ENCODE peak calls at places on chromosomes 12 and 14, in seven cellular contexts. G, K, T, F, V, B and U are unnamed samples. For H3K27me3, the result is how much of the 10 kb centered on the place peaks cover.

GRCh38 chr12:26728205-26729050 is 104.6 kb downstream of the ITPR2 start:
- DNase-seq in G (no peak), K (no peak), T (no peak), F (no peak), V (no peak), B (no peak), U (no peak)

GRCh38 chr12:80293759-80294158 is 150.3 kb upstream of the PTPRQ start:
- DNase-seq in G (no peak), K (no peak), T (no peak), F (peak), V (no peak), B (no peak), U (no peak)

GRCh38 chr14:22657861-22658260 is 13.7 kb upstream of the OR6J1 start:
- DNase-seq in G (no peak), K (peak), T (no peak), F (peak), V (no peak), B (peak), U (no peak)

GRCh38 chr14:95295600-95296376 is 23.9 kb downstream of the CLMN start:
- DNase-seq in G (no peak), K (no peak), T (no peak), F (no peak), V (no peak), B (no peak), U (no peak)

GRCh38 chr12:79326663-79327062 is 364.1 kb downstream of the PAWR start:
- DNase-seq in G (no peak), K (no peak), T (no peak), F (no peak), V (no peak), B (no peak), U (no peak)

GRCh38 chr12:39824505-39825198 is 205.0 kb upstream of the ABCD2 start:
- DNase-seq in G (no peak), K (no peak), T (no peak), F (no peak), V (no peak), B (no peak), U (no peak)

GRCh38 chr14:64717870-64718269 is 13.6 kb downstream of the PLEKHG3 start:
- DNase-seq in G (no peak), K (no peak), T (peak), F (no peak), V (no peak), B (no peak), U (no peak)

GRCh38 chr12:132432721-132433577 is 57.0 kb upstream of the FBRSL1 start:
- DNase-seq in G (no peak), K (no peak), T (no peak), F (no peak), V (no peak), B (no peak), U (no peak)

GRCh38 chr14:100615736-100616695 is 28.8 kb upstream of the BEGAIN start:
- DNase-seq in G (no peak), K (no peak), T (peak), F (no peak), V (no peak), B (no peak), U (no peak)

GRCh38 chr14:55450539-55450938 is 10.1 kb upstream of the TBPL2 start:
- DNase-seq in G (no peak), K (no peak), T (no peak), F (no peak), V (no peak), B (peak), U (no peak)

GRCh38 chr14:33679461-33680225 is 271.2 kb downstream of the EGLN3 start:
- DNase-seq in G (no peak), K (peak), T (no peak), F (no peak), V (no peak), B (no peak), U (no peak)

GRCh38 chr14:56027916-56028637 is 90.1 kb upstream of the PELI2 start:
- DNase-seq in G (no peak), K (no peak), T (no peak), F (no peak), V (no peak), B (no peak), U (no peak)

GRCh38 chr12:111570090-111570961 is 28.8 kb downstream of the ATXN2 start:
- DNase-seq in G (no peak), K (peak), T (no peak), F (no peak), V (no peak), B (no peak), U (no peak)

GRCh38 chr12:47022296-47022695 is 57.1 kb upstream of the PCED1B start:
- DNase-seq in G (no peak), K (peak), T (no peak), F (no peak), V (no peak), B (no peak), U (no peak)

GRCh38 chr12:98752726-98753125 is 107.6 kb downstream of the APAF1 start:
- DNase-seq in G (no peak), K (peak), T (no peak), F (no peak), V (no peak), B (no peak), U (no peak)

GRCh38 chr14:38882533-38882932 is 220.5 kb downstream of the SEC23A start:
- DNase-seq in G (no peak), K (no peak), T (no peak), F (no peak), V (no peak), B (no peak), U (no peak)

GRCh38 chr14:100523536-100524025 is 63.6 kb downstream of the BEGAIN start:
- DNase-seq in G (no peak), K (no peak), T (peak), F (no peak), V (peak), B (no peak), U (no peak)

GRCh38 chr12:23055004-23055403 is 430.0 kb downstream of the ETNK1 start:
- DNase-seq in G (no peak), K (peak), T (no peak), F (peak), V (peak), B (peak), U (no peak)

GRCh38 chr12:104684884-104685283 is 228.1 kb downstream of the CHST11 start:
- DNase-seq in G (no peak), K (peak), T (no peak), F (no peak), V (no peak), B (no peak), U (no peak)

GRCh38 chr12:750356-751191 is 1.8 kb upstream of the WNK1 start:
- DNase-seq in G (no peak), K (no peak), T (no peak), F (no peak), V (no peak), B (no peak), U (no peak)

GRCh38 chr12:11014234-11014633 is 8.2 kb downstream of the TAS2R19 start:
- DNase-seq in G (no peak), K (peak), T (no peak), F (no peak), V (no peak), B (no peak), U (no peak)

GRCh38 chr14:69972755-69973154 is 93.5 kb downstream of the SMOC1 start:
- DNase-seq in G (no peak), K (no peak), T (no peak), F (no peak), V (no peak), B (no peak), U (no peak)

GRCh38 chr14:102317564-102318248 is 1.8 kb upstream of the ZNF839 start:
- DNase-seq in G (no peak), K (no peak), T (no peak), F (peak), V (peak), B (peak), U (no peak)

GRCh38 chr12:94954029-94954685 is 49.3 kb downstream of the NDUFA12 start:
- DNase-seq in G (no peak), K (peak), T (no peak), F (no peak), V (peak), B (no peak), U (no peak)

GRCh38 chr14:57479197-57479596 is 14.5 kb downstream of the CCDC198 start:
- DNase-seq in G (no peak), K (no peak), T (no peak), F (no peak), V (no peak), B (no peak), U (no peak)
- H3K27me3 ChIP-seq in G (under half), K (under half), T (under half), F (under half), V (under half), B (under half), U (under half)

GRCh38 chr12:53798575-53798974 is 46.8 kb upstream of the CISTR start:
- DNase-seq in G (no peak), K (no peak), T (no peak), F (no peak), V (no peak), B (no peak), U (no peak)

GRCh38 chr12:53791735-53792326 is 40.1 kb upstream of the CISTR start:
- DNase-seq in G (no peak), K (no peak), T (no peak), F (peak), V (no peak), B (peak), U (peak)

GRCh38 chr12:53793221-53793620 is 41.4 kb upstream of the CISTR start:
- DNase-seq in G (no peak), K (no peak), T (no peak), F (no peak), V (no peak), B (no peak), U (no peak)

DNA sequence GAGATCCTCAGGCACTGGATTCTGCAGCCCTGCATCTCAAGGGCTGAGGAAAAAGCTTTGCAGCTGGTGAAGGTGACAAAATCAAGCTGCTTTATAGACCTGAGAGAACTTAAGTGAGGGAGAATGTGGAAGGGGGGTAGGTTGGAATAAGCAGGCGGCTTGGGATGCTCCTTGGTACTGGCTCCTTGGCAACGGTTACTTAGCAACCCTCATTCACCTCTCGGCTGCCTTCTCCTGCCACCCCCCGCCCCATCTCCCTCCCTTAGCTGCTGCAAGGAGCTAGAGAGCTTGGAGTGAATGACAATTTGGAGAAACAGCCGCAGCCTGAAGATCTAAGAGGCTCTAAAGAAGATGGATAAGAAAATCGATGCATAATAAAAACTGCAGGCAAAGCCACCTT is 44.1 kb upstream of the CISTR start:
- DNase-seq in G (no peak), K (no peak), T (no peak), F (no peak), V (no peak), B (no peak), U (no peak)
- H3K27me3 ChIP-seq in G (under half), K (half or more), T (under half), F (under half), V (under half), B (half or more), U (under half)

GRCh38 chr12:67096533-67097318 is 172.4 kb upstream of the CAND1 start:
- DNase-seq in G (no peak), K (peak), T (no peak), F (no peak), V (no peak), B (no peak), U (no peak)

GRCh38 chr12:67099858-67100257 is 169.3 kb upstream of the CAND1 start:
- DNase-seq in G (no peak), K (no peak), T (no peak), F (no peak), V (no peak), B (no peak), U (no peak)
- H3K27me3 ChIP-seq in G (under half), K (under half), T (under half), F (under half), V (under half), B (under half), U (under half)

GRCh38 chr12:120363274-120363855 is 5.6 kb downstream of the MSI1 start:
- DNase-seq in G (no peak), K (no peak), T (no peak), F (no peak), V (no peak), B (peak), U (no peak)
- H3K27me3 ChIP-seq in G (under half), K (under half), T (under half), F (under half), V (under half), B (under half), U (under half)